ENCODE peak calls at places on chromosomes 16 and 17, in eight cellular contexts. G, L, R, A, H, M, D and T are unnamed samples.

GRCh38 chr17:32463304-32463703 is 19.0 kb downstream of the PSMD11 start:
- DNase-seq in G (no peak), L (no peak), R (no peak), A (no peak), H (no peak), M (no peak), D (no peak), T (no peak)

GRCh38 chr17:31413871-31414589 is 22.6 kb downstream of the RAB11FIP4 start:
- DNase-seq in G (no peak), L (peak), R (no peak), A (no peak), H (peak), M (no peak), D (peak), T (no peak)

GRCh38 chr17:18156171-18156975 is 27.3 kb upstream of the ALKBH5 start:
- DNase-seq in G (no peak), L (no peak), R (no peak), A (no peak), H (peak), M (no peak), D (no peak), T (no peak)

GRCh38 chr16:87464691-87465300 is 28.0 kb downstream of the ZCCHC14 start:
- DNase-seq in G (no peak), L (peak), R (no peak), A (no peak), H (peak), M (peak), D (peak), T (no peak)

GRCh38 chr17:68594552-68594951 is 6.6 kb downstream of the FAM20A start:
- DNase-seq in G (no peak), L (no peak), R (no peak), A (no peak), H (no peak), M (no peak), D (no peak), T (no peak)

GRCh38 chr16:89308391-89309333 is 91.2 kb downstream of the ZNF778 start:
- DNase-seq in G (no peak), L (no peak), R (peak), A (no peak), H (no peak), M (peak), D (no peak), T (peak)

GRCh38 chr16:4245400-4245799 is 3.5 kb upstream of the SRL start:
- DNase-seq in G (no peak), L (no peak), R (no peak), A (no peak), H (peak), M (no peak), D (no peak), T (no peak)

GRCh38 chr16:56999409-57000270 is 10.3 kb downstream of the NLRC5 start:
- DNase-seq in G (no peak), L (no peak), R (no peak), A (no peak), H (no peak), M (no peak), D (no peak), T (no peak)

GRCh38 chr17:76238847-76239537 is 1.3 kb downstream of the RNF157 start:
- DNase-seq in G (no peak), L (no peak), R (no peak), A (no peak), H (no peak), M (no peak), D (no peak), T (peak)

GRCh38 chr17:80261159-80261894 is 675 bp downstream of the RNF213 start:
- DNase-seq in G (peak), L (peak), R (peak), A (no peak), H (peak), M (peak), D (peak), T (peak)

GRCh38 chr16:14475370-14476139 is 154.5 kb downstream of the PARN start:
- DNase-seq in G (no peak), L (peak), R (no peak), A (no peak), H (peak), M (no peak), D (peak), T (no peak)

GRCh38 chr16:74226361-74226979 is 70.1 kb upstream of the PSMD7 start:
- DNase-seq in G (no peak), L (peak), R (peak), A (peak), H (peak), M (peak), D (peak), T (peak)

GRCh38 chr17:5237541-5238016 is 2.9 kb upstream of the SCIMP start:
- DNase-seq in G (peak), L (peak), R (peak), A (peak), H (peak), M (peak), D (peak), T (peak)

GRCh38 chr17:5241861-5242671 is 7.4 kb upstream of the SCIMP start:
- DNase-seq in G (peak), L (peak), R (peak), A (no peak), H (no peak), M (no peak), D (no peak), T (no peak)

GRCh38 chr17:5234645-5235576 is at the start of gene SCIMP:
- DNase-seq in G (no peak), L (no peak), R (peak), A (no peak), H (no peak), M (no peak), D (no peak), T (no peak)

GRCh38 chr17:5236871-5237540 is 2.3 kb upstream of the SCIMP start:
- DNase-seq in G (no peak), L (no peak), R (no peak), A (no peak), H (no peak), M (no peak), D (no peak), T (no peak)

DNA sequence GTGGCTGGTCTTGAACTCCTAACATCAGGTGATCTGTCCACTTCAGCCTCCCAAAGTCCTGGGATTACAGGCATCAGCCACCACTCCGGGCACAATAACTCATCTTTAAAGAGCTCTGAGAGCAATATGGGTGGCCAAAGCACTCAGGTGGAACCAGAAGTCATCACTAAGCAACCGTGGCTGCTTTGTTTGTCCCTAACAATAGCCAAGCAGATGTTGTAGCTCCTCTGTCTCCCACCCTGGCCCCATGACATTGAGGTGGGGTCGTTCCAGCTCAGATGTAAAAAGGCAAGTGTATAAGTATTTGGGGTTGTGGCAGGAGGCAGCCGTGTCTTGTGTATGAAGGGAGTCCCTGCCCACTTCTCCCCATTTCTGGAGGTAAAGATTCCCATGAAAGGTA is 3.7 kb upstream of the SCIMP start:
- DNase-seq in G (no peak), L (no peak), R (peak), A (no peak), H (no peak), M (no peak), D (no peak), T (no peak)
- TF ChIP-seq EZH2phosphoT487 in G (no peak), L (no peak), R (no peak), A (no peak), H (no peak), M (no peak), D (no peak), T (no peak)

DNA sequence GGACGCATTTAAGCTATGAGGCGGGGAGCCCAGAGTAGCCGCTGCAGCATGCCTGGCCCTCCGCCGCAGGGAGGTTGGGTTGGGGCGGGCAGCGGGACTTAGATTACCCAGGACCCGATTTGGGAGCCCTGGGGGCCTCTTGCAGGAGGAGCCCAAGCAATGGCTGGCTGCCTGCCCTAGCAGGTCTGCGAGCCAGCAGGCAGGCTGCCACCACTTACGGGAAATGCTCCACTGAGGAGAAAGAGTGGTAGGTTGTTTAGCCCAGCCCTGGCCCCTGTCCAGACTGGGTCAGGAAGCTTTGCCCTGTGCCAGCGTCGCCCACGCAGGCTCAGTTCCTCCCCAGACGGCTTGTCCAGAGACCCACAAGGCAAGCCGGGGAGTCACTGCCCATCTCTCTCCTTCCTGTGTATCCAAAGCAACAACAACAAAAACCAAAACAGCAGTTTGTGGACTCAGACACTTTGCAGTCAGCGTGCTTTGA is 10.3 kb upstream of the TVP23A start:
- DNase-seq in G (no peak), L (peak), R (no peak), A (no peak), H (peak), M (peak), D (peak), T (peak)
- TF ChIP-seq EZH2phosphoT487 in G (no peak), L (no peak), R (no peak), A (no peak), H (no peak), M (no peak), D (no peak), T (no peak)

GRCh38 chr16:68311316-68311620 is 449 bp downstream of the PRMT7 start:
- DNase-seq in G (peak), L (no peak), R (no peak), A (no peak), H (peak), M (no peak), D (peak), T (peak)
- TF ChIP-seq EZH2phosphoT487 in G (no peak), L (no peak), R (no peak), A (no peak), H (no peak), M (no peak), D (no peak), T (no peak)

GRCh38 chr16:67242138-67242730 is 5.0 kb downstream of the FHOD1 start:
- DNase-seq in G (no peak), L (no peak), R (no peak), A (no peak), H (no peak), M (no peak), D (no peak), T (no peak)

GRCh38 chr16:67243481-67243880 is 3.8 kb downstream of the FHOD1 start:
- DNase-seq in G (no peak), L (no peak), R (no peak), A (no peak), H (no peak), M (no peak), D (no peak), T (no peak)

GRCh38 chr16:67238806-67239470 is 8.3 kb downstream of the FHOD1 start:
- DNase-seq in G (no peak), L (no peak), R (no peak), A (no peak), H (no peak), M (no peak), D (no peak), T (no peak)

GRCh38 chr16:67240506-67240905 is 6.8 kb downstream of the FHOD1 start:
- DNase-seq in G (no peak), L (no peak), R (no peak), A (no peak), H (peak), M (no peak), D (peak), T (no peak)

DNA sequence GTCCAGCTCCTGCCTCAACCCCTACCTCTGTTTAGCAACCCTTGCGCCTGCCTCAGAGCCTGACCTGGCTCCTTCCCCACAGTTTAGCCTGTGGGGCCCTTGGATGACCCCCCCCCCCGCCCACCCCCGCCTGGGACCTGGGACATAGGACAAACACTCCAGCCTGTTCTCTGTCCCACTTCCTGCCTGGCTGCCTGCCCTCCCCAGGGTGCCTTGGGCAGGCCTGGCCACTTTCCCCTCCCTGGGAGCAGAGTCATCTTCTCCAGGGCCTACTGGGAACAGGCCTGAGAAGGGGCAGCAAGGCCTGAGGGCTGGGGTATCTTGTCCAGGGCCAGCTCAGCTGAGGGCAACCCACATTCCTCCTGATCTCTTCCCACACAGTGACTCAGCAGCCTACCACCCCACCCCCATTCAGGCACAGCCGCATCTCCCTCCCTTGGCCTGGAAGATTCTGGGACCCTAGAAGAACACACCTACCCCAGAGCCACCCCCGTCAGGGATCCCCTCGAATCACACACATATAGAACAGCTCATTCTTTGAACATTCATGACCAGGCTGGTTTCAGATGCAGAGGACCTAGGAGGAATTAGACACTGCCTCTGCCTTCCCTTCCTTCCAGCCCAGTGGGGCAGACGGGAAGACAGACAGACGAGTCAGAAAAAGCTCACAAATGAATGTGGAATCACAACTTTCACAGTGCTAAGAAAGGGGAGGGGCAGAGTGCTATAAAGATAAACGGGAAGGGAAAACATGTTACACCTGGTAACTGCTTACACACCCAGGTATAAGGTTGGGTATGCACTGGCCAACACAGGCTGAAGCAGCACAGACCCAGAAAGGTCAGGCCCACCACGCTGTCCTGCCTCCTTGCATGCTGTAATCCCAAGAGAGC is 6.0 kb downstream of the FHOD1 start:
- DNase-seq in G (no peak), L (peak), R (no peak), A (no peak), H (peak), M (no peak), D (peak), T (peak)
- TF ChIP-seq EZH2phosphoT487 in G (no peak), L (no peak), R (no peak), A (no peak), H (no peak), M (no peak), D (no peak), T (no peak)

DNA sequence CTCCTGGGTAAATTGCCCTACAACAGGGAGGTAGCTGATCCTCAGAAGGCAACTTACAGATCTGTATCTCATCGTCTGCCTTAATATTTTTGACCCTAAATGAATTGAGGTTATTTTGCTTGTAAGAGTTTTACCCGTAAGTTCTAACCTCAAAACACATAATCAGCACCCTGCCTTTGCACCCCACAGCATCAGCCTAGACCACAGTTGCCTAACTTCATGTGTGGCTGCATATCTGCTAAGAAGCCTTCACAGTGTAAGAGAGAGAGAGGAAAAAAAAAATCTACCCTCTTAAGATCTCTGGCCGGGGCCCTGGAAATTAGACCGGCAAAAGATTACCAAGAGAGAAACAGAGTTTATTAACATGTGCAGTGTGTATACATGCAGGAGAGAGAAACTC is 76.9 kb downstream of the ARHGAP44 start:
- DNase-seq in G (no peak), L (no peak), R (no peak), A (no peak), H (no peak), M (no peak), D (no peak), T (no peak)
- TF ChIP-seq EZH2phosphoT487 in G (no peak), L (no peak), R (no peak), A (no peak), H (no peak), M (no peak), D (no peak), T (no peak)

GRCh38 chr17:46976626-46977270 is 2.3 kb downstream of the RPRML start:
- DNase-seq in G (no peak), L (no peak), R (no peak), A (no peak), H (no peak), M (no peak), D (peak), T (peak)
- TF ChIP-seq EZH2phosphoT487 in G (no peak), L (no peak), R (no peak), A (no peak), H (no peak), M (no peak), D (no peak), T (no peak)

DNA sequence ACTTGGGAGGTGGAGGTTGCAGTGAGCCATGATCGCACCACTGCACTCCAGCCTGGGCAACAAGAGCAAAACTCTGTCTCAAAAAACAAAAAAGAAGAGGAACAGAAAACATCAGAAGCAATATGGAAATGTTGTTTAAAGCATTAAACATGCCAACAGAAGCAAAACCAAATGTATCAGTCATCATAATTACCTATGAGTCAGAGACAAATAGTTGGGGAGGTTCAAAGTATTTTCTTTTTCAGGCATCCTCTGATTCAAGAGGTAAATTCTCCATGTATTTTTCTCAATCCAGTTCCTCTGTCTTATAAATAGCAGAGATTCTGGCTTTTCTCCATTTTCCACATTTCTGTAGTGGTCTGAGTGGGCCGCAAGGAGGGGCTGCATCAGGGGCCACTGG is 2.1 kb upstream of the TM4SF5 start:
- DNase-seq in G (no peak), L (no peak), R (peak), A (no peak), H (peak), M (no peak), D (peak), T (no peak)
- TF ChIP-seq EZH2phosphoT487 in G (no peak), L (no peak), R (no peak), A (no peak), H (no peak), M (no peak), D (no peak), T (no peak)